ENCODE peak calls at places on chromosomes 3 and 15, in six cellular contexts. One of them, this sample, is unnamed.

GRCh38 chr3:108124337-108125150 is 33.7 kb upstream of the CD47 start:
- DNase-seq in M059J: no peak
- DNase-seq in stimulated activated CD8-positive, alpha-beta memory T cell treated with anti-CD3 and anti-CD28 coated beads, Interleukin-15, amount 100 ng/mL, for 48 hours: peak; percentile 63
- DNase-seq in colonic mucosa: no peak
- DNase-seq in kidney tubule cell: peak; percentile 26
- DNase-seq in activated CD8-positive, alpha-beta memory T cell treated with anti-CD3 and anti-CD28 coated beads, Interleukin-2, amount 50 U/mL, for 4 hours: peak; percentile 64
- DNase-seq in this sample: no peak

GRCh38 chr3:130712718-130713423 is 33.8 kb downstream of the PIK3R4 start:
- DNase-seq in kidney tubule cell: no peak
- DNase-seq in M059J: no peak
- DNase-seq in colonic mucosa: no peak
- DNase-seq in activated CD8-positive, alpha-beta memory T cell treated with anti-CD3 and anti-CD28 coated beads, Interleukin-2, amount 50 U/mL, for 4 hours: no peak
- DNase-seq in stimulated activated CD8-positive, alpha-beta memory T cell treated with anti-CD3 and anti-CD28 coated beads, Interleukin-15, amount 100 ng/mL, for 48 hours: no peak
- DNase-seq in this sample: no peak

GRCh38 chr15:92059036-92059970 is 205.8 kb downstream of the SLCO3A1 start:
- DNase-seq in activated CD8-positive, alpha-beta memory T cell treated with anti-CD3 and anti-CD28 coated beads, Interleukin-2, amount 50 U/mL, for 4 hours: no peak
- DNase-seq in M059J: no peak
- DNase-seq in stimulated activated CD8-positive, alpha-beta memory T cell treated with anti-CD3 and anti-CD28 coated beads, Interleukin-15, amount 100 ng/mL, for 48 hours: no peak
- DNase-seq in colonic mucosa: no peak
- DNase-seq in kidney tubule cell: no peak
- DNase-seq in this sample: peak; percentile 61

GRCh38 chr15:85890620-85890980 is 95.9 kb upstream of the KLHL25 start:
- DNase-seq in activated CD8-positive, alpha-beta memory T cell treated with anti-CD3 and anti-CD28 coated beads, Interleukin-2, amount 50 U/mL, for 4 hours: no peak
- DNase-seq in colonic mucosa: no peak
- DNase-seq in M059J: no peak
- DNase-seq in stimulated activated CD8-positive, alpha-beta memory T cell treated with anti-CD3 and anti-CD28 coated beads, Interleukin-15, amount 100 ng/mL, for 48 hours: no peak
- DNase-seq in kidney tubule cell: no peak
- DNase-seq in this sample: no peak

GRCh38 chr15:25268166-25268565 is 170.7 kb downstream of the UBE3A start:
- DNase-seq in colonic mucosa: no peak
- DNase-seq in activated CD8-positive, alpha-beta memory T cell treated with anti-CD3 and anti-CD28 coated beads, Interleukin-2, amount 50 U/mL, for 4 hours: no peak
- DNase-seq in M059J: no peak
- DNase-seq in stimulated activated CD8-positive, alpha-beta memory T cell treated with anti-CD3 and anti-CD28 coated beads, Interleukin-15, amount 100 ng/mL, for 48 hours: no peak
- DNase-seq in kidney tubule cell: no peak
- DNase-seq in this sample: no peak

GRCh38 chr3:172367205-172368105 is 80.8 kb downstream of the GHSR start:
- DNase-seq in colonic mucosa: no peak
- DNase-seq in M059J: peak; percentile 80
- DNase-seq in stimulated activated CD8-positive, alpha-beta memory T cell treated with anti-CD3 and anti-CD28 coated beads, Interleukin-15, amount 100 ng/mL, for 48 hours: no peak
- DNase-seq in activated CD8-positive, alpha-beta memory T cell treated with anti-CD3 and anti-CD28 coated beads, Interleukin-2, amount 50 U/mL, for 4 hours: no peak
- DNase-seq in kidney tubule cell: peak; percentile 52
- DNase-seq in this sample: no peak

GRCh38 chr15:59896652-59897051 is 107.5 kb upstream of the FOXB1 start:
- DNase-seq in activated CD8-positive, alpha-beta memory T cell treated with anti-CD3 and anti-CD28 coated beads, Interleukin-2, amount 50 U/mL, for 4 hours: no peak
- DNase-seq in colonic mucosa: no peak
- DNase-seq in M059J: no peak
- DNase-seq in kidney tubule cell: no peak
- DNase-seq in stimulated activated CD8-positive, alpha-beta memory T cell treated with anti-CD3 and anti-CD28 coated beads, Interleukin-15, amount 100 ng/mL, for 48 hours: no peak
- DNase-seq in this sample: no peak

GRCh38 chr15:36590838-36591237 is 11.4 kb downstream of the CDIN1 start:
- DNase-seq in activated CD8-positive, alpha-beta memory T cell treated with anti-CD3 and anti-CD28 coated beads, Interleukin-2, amount 50 U/mL, for 4 hours: no peak
- DNase-seq in M059J: peak; percentile 74
- DNase-seq in colonic mucosa: no peak
- DNase-seq in kidney tubule cell: peak; percentile 39
- DNase-seq in stimulated activated CD8-positive, alpha-beta memory T cell treated with anti-CD3 and anti-CD28 coated beads, Interleukin-15, amount 100 ng/mL, for 48 hours: no peak
- DNase-seq in this sample: no peak

GRCh38 chr3:169350228-169350627 is 313.3 kb downstream of the MECOM start:
- DNase-seq in M059J: no peak
- DNase-seq in kidney tubule cell: peak; percentile 46
- DNase-seq in activated CD8-positive, alpha-beta memory T cell treated with anti-CD3 and anti-CD28 coated beads, Interleukin-2, amount 50 U/mL, for 4 hours: no peak
- DNase-seq in colonic mucosa: no peak
- DNase-seq in stimulated activated CD8-positive, alpha-beta memory T cell treated with anti-CD3 and anti-CD28 coated beads, Interleukin-15, amount 100 ng/mL, for 48 hours: no peak
- DNase-seq in this sample: no peak

GRCh38 chr3:47865192-47865591 is 62.3 kb downstream of the DHX30 start:
- DNase-seq in M059J: no peak
- DNase-seq in kidney tubule cell: peak; percentile 62
- DNase-seq in stimulated activated CD8-positive, alpha-beta memory T cell treated with anti-CD3 and anti-CD28 coated beads, Interleukin-15, amount 100 ng/mL, for 48 hours: no peak
- DNase-seq in activated CD8-positive, alpha-beta memory T cell treated with anti-CD3 and anti-CD28 coated beads, Interleukin-2, amount 50 U/mL, for 4 hours: no peak
- DNase-seq in colonic mucosa: no peak
- DNase-seq in this sample: no peak

GRCh38 chr15:42880121-42880520 is 40.5 kb downstream of the TTBK2 start:
- DNase-seq in kidney tubule cell: no peak
- DNase-seq in activated CD8-positive, alpha-beta memory T cell treated with anti-CD3 and anti-CD28 coated beads, Interleukin-2, amount 50 U/mL, for 4 hours: no peak
- DNase-seq in stimulated activated CD8-positive, alpha-beta memory T cell treated with anti-CD3 and anti-CD28 coated beads, Interleukin-15, amount 100 ng/mL, for 48 hours: no peak
- DNase-seq in colonic mucosa: no peak
- DNase-seq in M059J: no peak
- DNase-seq in this sample: no peak

GRCh38 chr15:66024998-66025397 is 155.7 kb downstream of the RAB11A start:
- DNase-seq in kidney tubule cell: peak; percentile 43
- DNase-seq in stimulated activated CD8-positive, alpha-beta memory T cell treated with anti-CD3 and anti-CD28 coated beads, Interleukin-15, amount 100 ng/mL, for 48 hours: no peak
- DNase-seq in activated CD8-positive, alpha-beta memory T cell treated with anti-CD3 and anti-CD28 coated beads, Interleukin-2, amount 50 U/mL, for 4 hours: no peak
- DNase-seq in colonic mucosa: no peak
- DNase-seq in M059J: peak; percentile 37
- DNase-seq in this sample: no peak

GRCh38 chr15:89332446-89332845 is 2.2 kb downstream of the POLG start:
- DNase-seq in activated CD8-positive, alpha-beta memory T cell treated with anti-CD3 and anti-CD28 coated beads, Interleukin-2, amount 50 U/mL, for 4 hours: no peak
- DNase-seq in M059J: no peak
- DNase-seq in colonic mucosa: no peak
- DNase-seq in stimulated activated CD8-positive, alpha-beta memory T cell treated with anti-CD3 and anti-CD28 coated beads, Interleukin-15, amount 100 ng/mL, for 48 hours: no peak
- DNase-seq in kidney tubule cell: peak; percentile 24
- DNase-seq in this sample: no peak

This sample was measured in ureter.